ENCODE peak calls at places on chromosomes 6 and 20, in nine cellular contexts. Q, E, X, N, L, V, S, G and T are unnamed samples.

GRCh38 chr6:166627875-166628849 is 1.1 kb upstream of the RPS6KA2 start:
- DNase-seq in V (peak; percentile 43), E (peak; percentile 87), Q (peak; percentile 91), L (no peak), N (peak; percentile 55), G (peak; percentile 71), X (no peak), S (peak; percentile 78), T (peak; percentile 27)

GRCh38 chr20:32966382-32966781 is 37.9 kb downstream of the SUN5 start:
- DNase-seq in G (no peak), S (no peak), L (no peak), N (no peak), V (no peak), E (no peak), X (no peak), Q (no peak), T (no peak)

GRCh38 chr6:16511048-16511660 is 250.1 kb downstream of the ATXN1 start:
- DNase-seq in E (no peak), S (no peak), V (no peak), Q (no peak), G (no peak), L (no peak), X (peak; percentile 36), N (peak; percentile 48), T (peak; percentile 57)

GRCh38 chr20:7195704-7196103 is 428.2 kb downstream of the BMP2 start:
- DNase-seq in L (peak; percentile 67), G (no peak), X (peak; percentile 33), N (no peak), S (no peak), V (no peak), Q (no peak), E (no peak), T (peak; percentile 95)

GRCh38 chr20:41177636-41178035 is 40.3 kb downstream of the PLCG1 start:
- DNase-seq in X (peak; percentile 99), N (peak; percentile 87), L (peak; percentile 89), V (no peak), S (peak; percentile 40), G (no peak), E (no peak), Q (no peak), T (peak; percentile 80)

GRCh38 chr6:37111156-37111461 is 58.8 kb upstream of the PIM1 start:
- DNase-seq in X (no peak), E (no peak), G (no peak), L (no peak), V (no peak), Q (no peak), S (no peak), N (no peak), T (no peak)

GRCh38 chr20:57964011-57964862 is 254.4 kb upstream of the PMEPA1 start:
- DNase-seq in E (no peak), L (no peak), Q (peak; percentile 85), N (no peak), V (no peak), X (no peak), G (no peak), S (no peak), T (no peak)

GRCh38 chr20:25296094-25297093 is 48.5 kb downstream of the PYGB start:
- DNase-seq in X (no peak), E (no peak), N (peak; percentile 24), Q (no peak), L (no peak), V (peak; percentile 75), S (no peak), G (no peak), T (peak; percentile 31)

GRCh38 chr20:24761220-24762065 is 187.6 kb upstream of the CST7 start:
- DNase-seq in N (no peak), Q (no peak), E (no peak), X (no peak), V (no peak), G (no peak), S (no peak), L (no peak), T (no peak)

GRCh38 chr20:50727792-50728485 is 3.4 kb upstream of the PARD6B start:
- DNase-seq in E (no peak), V (no peak), Q (no peak), S (no peak), L (no peak), X (no peak), N (no peak), G (no peak), T (no peak)

GRCh38 chr6:84467296-84467695 is 239.9 kb upstream of the CEP162 start:
- DNase-seq in Q (no peak), V (no peak), G (no peak), S (no peak), N (no peak), E (no peak), L (no peak), X (peak; percentile 9), T (no peak)

GRCh38 chr20:45346291-45346718 is 1.9 kb downstream of the SDC4 start:
- DNase-seq in N (no peak), L (no peak), Q (no peak), V (no peak), G (no peak), X (peak; percentile 31), S (no peak), E (no peak), T (no peak)

GRCh38 chr6:143376861-143377260 is 73.6 kb downstream of the ADAT2 start:
- DNase-seq in X (no peak), V (no peak), E (no peak), G (no peak), Q (no peak), L (peak; percentile 7), S (no peak), N (no peak), T (no peak)

GRCh38 chr6:3620937-3621336 is 130.6 kb downstream of the PXDC1 start:
- DNase-seq in G (no peak), L (no peak), V (no peak), S (no peak), E (no peak), Q (no peak), X (no peak), N (no peak), T (no peak)

GRCh38 chr6:88730602-88731001 is 232.8 kb downstream of the RNGTT start:
- DNase-seq in L (no peak), X (peak; percentile 2), V (no peak), S (no peak), E (no peak), N (peak; percentile 34), Q (no peak), G (no peak), T (peak; percentile 61)

GRCh38 chr20:3164763-3165410 is 5.2 kb upstream of the FASTKD5 start:
- DNase-seq in V (no peak), G (no peak), L (no peak), Q (peak; percentile 83), E (no peak), S (no peak), N (no peak), X (no peak), T (no peak)

GRCh38 chr6:65014006-65014405 is 693.0 kb downstream of the EYS start:
- DNase-seq in G (no peak), E (no peak), L (no peak), N (no peak), S (no peak), Q (no peak), X (no peak), V (no peak), T (no peak)

GRCh38 chr6:144110210-144110609 is 14.8 kb upstream of the SF3B5 start:
- DNase-seq in E (no peak), X (no peak), L (no peak), S (no peak), Q (no peak), V (no peak), N (no peak), G (no peak), T (no peak)

DNA sequence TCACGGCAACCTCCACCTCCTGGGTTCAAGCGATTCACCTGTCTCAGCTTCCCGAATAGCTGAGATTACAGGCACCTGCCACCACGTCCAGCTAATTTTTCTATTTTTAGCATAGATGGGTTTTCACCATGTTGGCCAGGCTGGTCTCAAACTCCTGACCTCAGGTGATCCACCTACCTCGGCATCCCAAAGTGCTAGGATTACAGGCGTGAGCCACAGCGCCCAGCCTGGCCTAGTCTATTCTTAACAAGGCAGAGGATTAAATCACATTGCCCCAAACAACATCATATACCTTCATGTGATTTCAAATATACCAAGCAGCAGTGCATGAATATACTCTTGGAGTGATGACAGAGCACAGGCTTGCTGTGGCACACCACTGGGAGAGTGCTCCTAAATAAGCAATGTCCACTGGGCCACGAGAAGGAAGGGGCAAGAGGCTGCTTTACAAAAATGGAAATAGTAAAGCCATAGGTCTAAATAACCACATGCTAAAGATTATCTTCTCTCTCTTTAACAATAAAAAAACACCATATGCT is 76.6 kb upstream of the TULP1 start:
- DNase-seq in N (no peak), E (no peak), L (no peak), V (no peak), Q (no peak), X (no peak), S (peak; percentile 19), G (no peak), T (no peak)
- TF ChIP-seq CTCF in N (no peak), E (no peak), L (no peak), V (no peak), Q (no peak), X (no peak), S (no peak), G (no peak), T (no peak)

DNA sequence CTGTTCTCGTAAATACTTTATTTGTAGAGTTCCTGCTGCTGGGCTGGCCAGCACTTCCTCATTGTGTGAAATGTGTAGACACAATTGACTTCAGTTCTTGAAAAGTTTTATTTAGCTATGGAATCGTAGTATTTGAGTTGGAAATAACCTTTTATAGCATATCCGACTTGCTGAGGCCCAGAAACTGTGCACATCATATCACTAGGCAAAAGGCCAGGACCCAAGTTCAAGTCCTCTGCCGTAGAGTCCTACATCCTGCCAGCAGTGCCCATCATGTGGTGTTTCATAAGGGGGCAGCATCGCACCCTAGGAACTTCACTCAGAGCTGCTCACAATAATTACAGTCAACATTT is 207.7 kb upstream of the SNX9 start:
- DNase-seq in N (no peak), L (no peak), V (no peak), G (no peak), Q (no peak), E (no peak), S (no peak), X (no peak), T (no peak)
- TF ChIP-seq CTCF in N (peak; percentile 15), L (no peak), V (no peak), G (no peak), Q (no peak), E (no peak), S (peak; percentile 35), X (no peak), T (no peak)

GRCh38 chr6:44849829-44850228 is 462.3 kb downstream of the CDC5L start:
- DNase-seq in X (no peak), S (no peak), G (no peak), V (no peak), L (no peak), Q (no peak), N (no peak), E (no peak), T (no peak)
- TF ChIP-seq CTCF in X (no peak), S (no peak), G (no peak), V (no peak), L (no peak), Q (no peak), N (no peak), E (no peak), T (no peak)

DNA sequence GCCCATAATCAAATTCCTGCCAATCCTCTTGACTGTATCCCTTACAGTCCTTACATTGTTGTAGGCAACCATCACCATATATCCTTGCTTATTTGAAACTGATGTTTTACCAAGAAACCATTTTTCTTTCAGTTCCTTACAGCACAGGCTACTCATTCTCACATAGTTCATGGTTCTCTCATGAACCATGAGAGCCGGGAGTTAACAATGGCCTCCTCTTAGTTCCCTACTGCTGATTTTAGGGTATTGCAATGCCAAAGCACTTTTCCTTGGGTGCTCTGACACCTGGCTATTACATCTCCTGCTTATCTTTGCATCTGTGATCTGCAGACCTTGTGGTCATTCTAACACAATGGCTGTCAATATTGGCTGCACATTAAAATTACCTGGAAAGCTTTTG is 133.4 kb downstream of the MYB start:
- DNase-seq in L (no peak), G (no peak), N (no peak), S (no peak), X (no peak), Q (no peak), V (no peak), E (no peak), T (no peak)
- TF ChIP-seq CTCF in L (no peak), G (no peak), N (no peak), S (peak; percentile 34), X (no peak), Q (no peak), V (peak; percentile 9), E (peak; percentile 14), T (no peak)